ENCODE peak calls at places on chromosomes 11 and 22, in nine cellular contexts. E, L, Y, H, M, N, W, D and A are unnamed samples.

GRCh38 chr22:19178659-19179471 is at the start of gene SLC25A1:
- DNase-seq in E (peak; percentile 80), L (no peak), Y (peak; percentile 94), H (peak; percentile 85), M (peak; percentile 75), N (peak; percentile 63), W (peak; percentile 96), D (no peak), A (peak; percentile 95)

GRCh38 chr11:43823851-43824250 is 56.8 kb upstream of the ALKBH3 start:
- DNase-seq in E (no peak), L (no peak), Y (no peak), H (no peak), M (no peak), N (no peak), W (no peak), D (no peak), A (no peak)

GRCh38 chr11:1303196-1303821 is 6.1 kb downstream of the TOLLIP start:
- DNase-seq in E (no peak), L (no peak), Y (no peak), H (peak; percentile 87), M (no peak), N (no peak), W (no peak), D (no peak), A (no peak)

GRCh38 chr11:66857234-66857926 is 516 bp downstream of the LRFN4 start:
- DNase-seq in E (no peak), L (no peak), Y (no peak), H (no peak), M (no peak), N (no peak), W (no peak), D (no peak), A (no peak)

GRCh38 chr22:42131562-42131961 is 952 bp upstream of the CYP2D6 start:
- DNase-seq in E (no peak), L (no peak), Y (no peak), H (no peak), M (no peak), N (no peak), W (no peak), D (no peak), A (no peak)

GRCh38 chr11:3627291-3627690 is 14.5 kb downstream of the ART5 start:
- DNase-seq in E (peak; percentile 81), L (peak; percentile 58), Y (peak; percentile 60), H (no peak), M (peak; percentile 68), N (no peak), W (peak; percentile 4), D (no peak), A (no peak)

GRCh38 chr11:2803186-2804057 is 82.2 kb downstream of the CDKN1C start:
- DNase-seq in E (no peak), L (no peak), Y (no peak), H (no peak), M (no peak), N (no peak), W (peak; percentile 57), D (no peak), A (peak; percentile 9)

GRCh38 chr11:110079726-110080125 is 13.5 kb upstream of the ZC3H12C start:
- DNase-seq in E (no peak), L (no peak), Y (no peak), H (no peak), M (no peak), N (no peak), W (no peak), D (no peak), A (no peak)

GRCh38 chr11:62245271-62245753 is 3.3 kb downstream of the SCGB1D2 start:
- DNase-seq in E (peak; percentile 28), L (no peak), Y (peak; percentile 54), H (peak; percentile 63), M (peak; percentile 27), N (no peak), W (no peak), D (no peak), A (no peak)

GRCh38 chr22:23281406-23282088 is 101.2 kb downstream of the BCR start:
- DNase-seq in E (peak; percentile 67), L (no peak), Y (peak; percentile 81), H (peak; percentile 76), M (peak; percentile 67), N (peak; percentile 19), W (peak; percentile 93), D (peak; percentile 51), A (peak; percentile 76)

GRCh38 chr11:46202149-46202548 is 75.3 kb upstream of the CREB3L1 start:
- DNase-seq in E (no peak), L (no peak), Y (no peak), H (peak; percentile 47), M (no peak), N (no peak), W (no peak), D (no peak), A (no peak)

GRCh38 chr11:12897390-12897789 is 111.7 kb upstream of the RASSF10 start:
- DNase-seq in E (no peak), L (no peak), Y (no peak), H (no peak), M (no peak), N (no peak), W (peak; percentile 73), D (no peak), A (peak; percentile 76)

GRCh38 chr11:73982595-73982989 is at the start of gene UCP2:
- DNase-seq in E (peak; percentile 73), L (no peak), Y (peak; percentile 76), H (peak; percentile 83), M (peak; percentile 68), N (no peak), W (no peak), D (no peak), A (peak; percentile 93)

GRCh38 chr22:50447576-50448551 is 27.0 kb downstream of the SBF1 start:
- DNase-seq in E (no peak), L (no peak), Y (no peak), H (no peak), M (no peak), N (no peak), W (no peak), D (no peak), A (peak; percentile 15)
- H3K36me3 ChIP-seq in E (peaks cover 47% of the 10 kb centered on the region), L (peaks cover 20% of the 10 kb centered on the region), Y (peaks cover 9% of the 10 kb centered on the region), H (no peaks in the 10 kb centered on the region), M (peaks cover 43% of the 10 kb centered on the region), N (peaks cover 8% of the 10 kb centered on the region), W (peaks cover 36% of the 10 kb centered on the region), D (peaks cover 2% of the 10 kb centered on the region), A (peaks cover 6% of the 10 kb centered on the region)

DNA sequence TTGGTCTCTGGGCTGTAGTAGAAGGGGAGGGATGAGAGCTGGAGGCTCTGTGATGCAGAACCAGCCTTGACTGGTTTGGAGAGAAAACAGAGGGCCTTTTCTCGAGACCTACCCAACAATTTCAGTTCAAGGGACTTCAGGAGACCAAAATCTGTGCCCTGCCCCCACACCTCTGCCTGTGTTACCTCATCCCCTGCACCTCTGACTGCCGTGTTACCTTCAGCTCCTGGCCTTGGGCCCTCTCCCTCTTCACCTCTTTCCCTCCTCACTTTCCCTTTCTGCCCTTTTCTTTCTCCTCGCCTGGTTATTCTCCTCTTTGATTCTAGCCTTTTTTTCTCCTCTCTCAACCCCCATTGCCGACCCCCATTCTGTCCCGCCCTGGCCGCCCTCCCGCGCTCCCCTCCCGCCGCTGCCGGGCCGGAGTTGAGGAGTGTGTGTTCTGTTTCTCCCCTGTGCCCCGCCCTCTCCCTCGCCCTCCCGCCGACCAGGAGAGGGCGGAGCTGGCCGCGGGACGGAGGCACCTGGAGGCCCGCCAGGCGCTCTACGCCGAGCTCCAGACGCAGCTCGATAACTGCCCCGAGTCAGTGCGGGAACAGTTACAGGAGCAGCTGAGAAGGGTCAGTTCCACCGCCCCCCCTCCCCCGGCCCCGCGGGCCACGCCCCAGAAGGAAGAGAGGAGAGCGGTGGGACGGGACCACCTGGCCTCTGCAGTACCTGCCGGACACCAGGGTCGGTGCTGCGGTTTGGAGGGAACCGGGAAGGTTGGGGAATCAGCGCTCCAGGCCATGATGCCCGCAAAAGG is 27.2 kb downstream of the PHLDB1 start:
- DNase-seq in E (peak; percentile 55), L (no peak), Y (peak; percentile 85), H (peak; percentile 86), M (no peak), N (no peak), W (peak; percentile 94), D (no peak), A (peak; percentile 77)
- TF ChIP-seq CTCF in E (no peak), L (peak; percentile 32), Y (peak; percentile 18), H (no peak), M (no peak), N (peak; percentile 18), W (peak; percentile 16), D (no peak), A (peak; percentile 26)

GRCh38 chr22:20782601-20783299 is 8.8 kb downstream of the SERPIND1 start:
- DNase-seq in E (no peak), L (no peak), Y (no peak), H (peak; percentile 42), M (no peak), N (no peak), W (no peak), D (no peak), A (no peak)

GRCh38 chr22:20783300-20783673 is 9.4 kb downstream of the SERPIND1 start:
- DNase-seq in E (no peak), L (no peak), Y (no peak), H (no peak), M (no peak), N (no peak), W (no peak), D (no peak), A (no peak)

GRCh38 chr22:20782083-20782482 is 8.2 kb downstream of the SERPIND1 start:
- DNase-seq in E (peak; percentile 17), L (no peak), Y (no peak), H (no peak), M (no peak), N (no peak), W (no peak), D (no peak), A (no peak)

GRCh38 chr22:20779813-20780148 is 5.9 kb downstream of the SERPIND1 start:
- DNase-seq in E (peak; percentile 57), L (no peak), Y (peak; percentile 83), H (peak; percentile 83), M (peak; percentile 66), N (no peak), W (no peak), D (no peak), A (no peak)

DNA sequence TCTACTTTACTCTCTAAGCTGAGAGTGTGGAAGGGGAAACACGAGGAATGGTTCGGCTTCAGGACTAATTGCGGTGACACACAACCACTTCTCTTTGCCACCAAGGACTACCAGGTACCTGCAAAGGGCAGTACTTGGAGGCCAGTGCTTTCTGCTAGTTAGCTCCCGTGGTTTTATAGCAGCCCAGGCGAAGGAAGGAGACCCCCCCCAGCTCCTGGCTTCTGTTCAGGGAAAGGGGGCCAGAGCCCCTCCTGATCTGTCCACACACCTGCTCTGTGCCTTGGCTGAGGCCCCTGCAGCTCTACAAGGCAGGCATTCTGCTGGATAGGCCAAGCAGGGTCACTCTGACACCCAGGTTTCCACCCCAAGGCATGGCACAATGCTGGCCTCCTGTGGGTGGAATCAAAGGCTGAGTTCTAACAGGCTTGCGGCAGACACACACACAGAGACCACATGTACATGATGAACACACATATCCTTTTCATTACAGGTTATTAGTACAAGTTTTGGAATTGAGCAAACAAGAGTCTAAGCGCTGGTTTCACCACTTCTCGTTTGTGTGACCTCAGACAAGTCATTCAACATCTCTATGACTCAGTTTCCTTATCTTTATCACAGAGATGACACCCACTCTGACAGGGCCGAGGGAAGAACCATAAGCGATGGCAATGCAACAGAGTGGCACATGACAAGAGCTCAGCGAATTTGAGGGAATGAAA is 7.5 kb downstream of the SERPIND1 start:
- DNase-seq in E (peak; percentile 21), L (no peak), Y (peak; percentile 30), H (peak; percentile 63), M (peak; percentile 51), N (no peak), W (peak; percentile 60), D (no peak), A (no peak)
- H3K36me3 ChIP-seq in E (peaks cover 6% of the 10 kb centered on the region), L (peaks cover 3% of the 10 kb centered on the region), Y (no peaks in the 10 kb centered on the region), H (no peaks in the 10 kb centered on the region), M (peaks cover 8% of the 10 kb centered on the region), N (no peaks in the 10 kb centered on the region), W (peaks cover 8% of the 10 kb centered on the region), D (no peaks in the 10 kb centered on the region), A (no peaks in the 10 kb centered on the region)

GRCh38 chr22:31944700-31945477 is 554 bp downstream of the YWHAH start:
- DNase-seq in E (no peak), L (no peak), Y (peak; percentile 19), H (peak; percentile 17), M (no peak), N (no peak), W (peak; percentile 81), D (no peak), A (peak; percentile 80)
- TF ChIP-seq CTCF in E (peak; percentile 8), L (peak; percentile 34), Y (no peak), H (no peak), M (peak; percentile 18), N (no peak), W (no peak), D (no peak), A (no peak)